ENCODE peak calls at places on chromosomes 16 and 17, in eight cellular contexts. Y, J, V, Q, H, O, W and C are unnamed samples.

GRCh38 chr16:17343729-17344128 is 127.0 kb downstream of the XYLT1 start:
- DNase-seq in O (no peak), Y (no peak), J (no peak), V (no peak), Q (no peak), W (no peak), H (no peak), C (no peak)

GRCh38 chr17:30235386-30236296 is at the start of gene SLC6A4:
- DNase-seq in O (no peak), W (no peak), V (no peak), J (peak; percentile 16), Q (peak; percentile 55), H (no peak), Y (no peak), C (no peak)

GRCh38 chr17:67525239-67526135 is 148.4 kb downstream of the PITPNC1 start:
- DNase-seq in Q (peak; percentile 5), W (no peak), J (no peak), V (no peak), O (peak; percentile 6), Y (no peak), H (no peak), C (no peak)

GRCh38 chr17:69978056-69978646 is 96.9 kb upstream of the KCNJ16 start:
- DNase-seq in V (no peak), W (no peak), O (no peak), J (no peak), H (no peak), Y (no peak), Q (no peak), C (no peak)

GRCh38 chr17:79191270-79191934 is 116.8 kb downstream of the ENGASE start:
- DNase-seq in O (no peak), Y (no peak), Q (no peak), V (no peak), W (no peak), J (no peak), H (no peak), C (no peak)

GRCh38 chr17:57002904-57003303 is 25.0 kb downstream of the SCPEP1 start:
- DNase-seq in J (no peak), O (no peak), Q (peak; percentile 46), V (no peak), H (no peak), Y (no peak), W (no peak), C (no peak)

GRCh38 chr16:66070140-66070887 is 296.2 kb upstream of the CDH5 start:
- DNase-seq in H (peak; percentile 69), Q (no peak), V (no peak), O (peak; percentile 50), W (peak; percentile 82), Y (peak; percentile 36), J (peak; percentile 96), C (no peak)

GRCh38 chr17:266219-266618 is 84.8 kb upstream of the DOC2B start:
- DNase-seq in Y (no peak), J (no peak), V (no peak), W (no peak), H (no peak), Q (no peak), O (peak; percentile 8), C (no peak)

GRCh38 chr16:49276646-49277385 is 4.8 kb downstream of the CBLN1 start:
- DNase-seq in Y (no peak), W (no peak), H (no peak), O (no peak), J (no peak), Q (no peak), V (no peak), C (no peak)

GRCh38 chr16:77825196-77825595 is 36.8 kb downstream of the VAT1L start:
- DNase-seq in O (no peak), J (no peak), H (no peak), Q (no peak), Y (no peak), V (no peak), W (no peak), C (no peak)

GRCh38 chr17:78530675-78531074 is 46.5 kb downstream of the DNAH17 start:
- DNase-seq in Y (no peak), J (no peak), W (no peak), Q (no peak), O (no peak), H (no peak), V (no peak), C (no peak)

GRCh38 chr16:74257061-74257460 is 39.6 kb upstream of the PSMD7 start:
- DNase-seq in Q (no peak), W (no peak), H (no peak), V (no peak), J (no peak), O (no peak), Y (no peak), C (no peak)

GRCh38 chr16:56226840-56227525 is 35.7 kb downstream of the GNAO1 start:
- DNase-seq in Q (no peak), J (no peak), Y (no peak), H (no peak), O (no peak), V (peak; percentile 58), W (no peak), C (no peak)

GRCh38 chr17:68172461-68172954 is 75.3 kb upstream of the AMZ2 start:
- DNase-seq in J (peak; percentile 62), O (peak; percentile 93), Y (peak; percentile 75), W (no peak), H (peak; percentile 62), Q (no peak), V (peak; percentile 82), C (peak; percentile 64)

GRCh38 chr17:40325156-40326013 is 16.4 kb downstream of the RARA start:
- DNase-seq in W (no peak), O (no peak), H (peak; percentile 14), J (no peak), V (no peak), Q (no peak), Y (no peak), C (no peak)

GRCh38 chr16:54576776-54577175 is 290.2 kb upstream of the IRX3 start:
- DNase-seq in J (no peak), W (no peak), O (no peak), V (no peak), Q (no peak), Y (no peak), H (no peak), C (no peak)

GRCh38 chr16:57548424-57548823 is 6.0 kb downstream of the ADGRG5 start:
- DNase-seq in Y (no peak), J (no peak), O (no peak), V (no peak), W (no peak), H (no peak), Q (no peak), C (no peak)

GRCh38 chr17:50129303-50129945 is 536 bp downstream of the SAMD14 start:
- DNase-seq in J (no peak), H (no peak), W (no peak), Y (no peak), Q (no peak), V (no peak), O (no peak), C (peak; percentile 51)

GRCh38 chr16:10579965-10580918 is at the start of gene EMP2:
- DNase-seq in W (peak; percentile 30), J (peak; percentile 61), O (peak; percentile 80), Q (peak; percentile 89), V (no peak), H (peak; percentile 88), Y (peak; percentile 67), C (no peak)
- TF ChIP-seq CTCF in W (peak; percentile 71), J (peak; percentile 47), O (peak; percentile 61), Q (peak; percentile 57), V (no peak), H (peak; percentile 67), Y (peak; percentile 84), C (no peak)

GRCh38 chr17:75288359-75288758 is 874 bp downstream of the SLC25A19 start:
- DNase-seq in Q (no peak), J (no peak), W (no peak), Y (no peak), O (no peak), V (no peak), H (no peak), C (no peak)

GRCh38 chr17:75287221-75287620 is 2.0 kb downstream of the SLC25A19 start:
- DNase-seq in J (no peak), O (no peak), Q (no peak), H (no peak), W (no peak), Y (no peak), V (no peak), C (no peak)

GRCh38 chr17:75288784-75289121 is 480 bp downstream of the SLC25A19 start:
- DNase-seq in H (no peak), W (no peak), J (no peak), Q (no peak), Y (no peak), V (peak; percentile 58), O (no peak), C (peak; percentile 23)

GRCh38 chr17:75289832-75290337 is 652 bp upstream of the SLC25A19 start:
- DNase-seq in V (peak; percentile 63), Y (peak; percentile 54), H (peak; percentile 52), W (no peak), O (peak; percentile 88), Q (no peak), J (peak; percentile 82), C (peak; percentile 58)

DNA sequence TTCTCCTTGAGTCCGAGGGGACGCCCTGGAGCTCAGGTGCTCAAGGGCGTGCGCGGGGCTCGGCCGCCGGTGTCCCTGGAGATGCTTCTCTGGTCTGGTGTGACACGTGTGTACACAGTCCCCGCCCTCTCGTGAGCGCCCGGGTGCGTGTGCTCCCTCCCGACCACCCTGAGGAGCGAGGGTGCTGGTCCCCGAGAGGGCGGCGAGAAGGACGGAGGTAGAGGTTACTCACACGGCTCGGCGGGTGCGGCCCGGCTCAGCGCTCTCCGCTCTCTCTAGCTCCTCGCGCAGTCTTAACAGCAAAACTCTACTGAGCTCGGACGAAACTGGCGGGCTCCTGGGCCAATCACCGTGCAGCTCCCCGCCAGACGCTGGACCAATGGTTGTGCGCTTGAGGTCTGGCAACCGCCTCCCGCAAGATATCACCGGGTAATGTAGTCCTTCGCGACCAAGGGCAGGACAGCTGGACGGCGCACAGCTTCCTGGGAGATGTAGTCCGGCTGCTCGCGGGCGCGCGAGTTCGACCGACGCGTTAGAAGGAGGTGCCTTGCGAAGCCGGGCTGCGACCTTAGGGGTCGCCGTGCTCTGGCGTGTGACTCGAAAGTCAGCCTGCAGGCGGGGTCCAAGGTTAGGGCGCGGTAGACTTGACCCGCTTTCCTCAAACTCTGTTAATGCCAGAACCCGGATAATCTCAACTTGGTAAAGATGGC is at the start of gene SLC25A19:
- DNase-seq in Y (peak; percentile 94), J (peak; percentile 98), Q (peak; percentile 99), W (peak; percentile 97), V (peak; percentile 99), O (peak; percentile 99), H (peak; percentile 98), C (peak; percentile 91)
- H3K27ac ChIP-seq in Y (peak within 1 kb of the TSS; percentile 95), J (peak within 1 kb of the TSS; percentile 96), Q (peak within 1 kb of the TSS; percentile 82), W (peak within 1 kb of the TSS; percentile 89), V (peak within 1 kb of the TSS; percentile 91), O (peak within 1 kb of the TSS; percentile 93), H (peak within 1 kb of the TSS; percentile 95), C (peak within 1 kb of the TSS; percentile 99)

DNA sequence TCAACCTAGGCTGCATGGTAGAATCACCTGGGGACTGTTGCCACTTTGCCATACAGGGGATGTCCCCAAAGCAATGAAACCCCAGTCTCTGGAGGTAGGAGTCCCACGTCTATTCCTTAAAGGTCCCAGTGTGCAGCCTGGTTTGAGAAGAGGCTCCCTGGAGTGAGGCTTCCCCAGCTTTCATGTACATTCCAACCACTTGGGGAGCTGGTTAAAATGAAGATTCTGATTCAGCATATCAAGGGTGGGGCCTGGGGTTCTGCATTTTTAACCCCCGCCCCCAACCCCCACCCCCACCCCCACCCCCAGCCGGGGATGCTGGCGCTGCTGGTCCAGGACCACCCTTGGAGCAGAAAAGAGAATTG is 241.2 kb downstream of the FOXL1 start:
- DNase-seq in V (no peak), Y (no peak), J (peak; percentile 12), O (no peak), W (no peak), H (no peak), Q (no peak), C (no peak)
- TF ChIP-seq CTCF in V (no peak), Y (no peak), J (peak; percentile 52), O (no peak), W (peak; percentile 48), H (peak; percentile 36), Q (no peak), C (no peak)

GRCh38 chr16:27470567-27471431 is 68.8 kb downstream of the IL21R start:
- DNase-seq in H (no peak), J (peak; percentile 83), V (no peak), W (peak; percentile 10), Q (no peak), O (no peak), Y (no peak), C (no peak)
- H3K27ac ChIP-seq in H (peak overlapping the region; percentile 50), J (peak overlapping the region; percentile 65), V (no peak overlapping the region), W (peak overlapping the region; percentile 11), Q (no peak overlapping the region), O (no peak overlapping the region), Y (no peak overlapping the region), C (no peak overlapping the region)